ENCODE peak calls at places on chromosomes 13 and 19, in eight cellular contexts. R is PC-3; B is suprapubic skin; Y is CD8-positive, alpha-beta T cell; W is fibroblast of lung; O is OCI-LY7; T is astrocyte; X is K562. J is an unnamed sample. For H3K9me3 and H3K4me1, the result is how much of the 10 kb centered on the place peaks cover.

GRCh38 chr19:33446156-33446917 is 72.8 kb downstream of the CEBPG start:
- DNase-seq in R (no peak), B (peak), Y (no peak), W (no peak), O (no peak), T (no peak), X (no peak), J (no peak)

GRCh38 chr13:97295279-97296182 is 73.4 kb downstream of the MBNL2 start:
- DNase-seq in R (peak), B (no peak), Y (no peak), W (peak), O (no peak), T (peak), X (no peak), J (no peak)

GRCh38 chr19:13764821-13765394 is 586 bp downstream of the MRI1 start:
- DNase-seq in R (peak), B (no peak), Y (no peak), W (no peak), O (no peak), T (no peak), X (peak), J (no peak)

GRCh38 chr13:80276371-80277289 is 64.3 kb downstream of the SPRY2 start:
- DNase-seq in R (peak), B (no peak), Y (no peak), W (no peak), O (no peak), T (peak), X (no peak), J (no peak)

GRCh38 chr13:95154441-95154886 is 146.8 kb downstream of the ABCC4 start:
- DNase-seq in R (peak), B (no peak), Y (no peak), W (peak), O (no peak), T (peak), X (no peak), J (no peak)

GRCh38 chr13:78598382-78598781 is 5.0 kb downstream of the POU4F1 start:
- DNase-seq in R (no peak), B (no peak), Y (no peak), W (peak), O (no peak), T (no peak), X (no peak), J (no peak)

GRCh38 chr13:91203430-91203829 is 144.1 kb upstream of the MIR17HG start:
- DNase-seq in R (no peak), B (no peak), Y (no peak), W (no peak), O (no peak), T (no peak), X (no peak), J (no peak)

GRCh38 chr19:30664358-30665058 is 292.3 kb downstream of the ZNF536 start:
- DNase-seq in R (peak), B (no peak), Y (no peak), W (peak), O (peak), T (no peak), X (no peak), J (no peak)

GRCh38 chr13:61685683-61686013 is 270.0 kb upstream of the PCDH20 start:
- DNase-seq in R (no peak), B (no peak), Y (no peak), W (no peak), O (no peak), T (no peak), X (no peak), J (no peak)

GRCh38 chr19:4970558-4971423 is 1.9 kb downstream of the KDM4B start:
- DNase-seq in R (peak), B (no peak), Y (no peak), W (peak), O (no peak), T (no peak), X (peak), J (no peak)

GRCh38 chr19:39568604-39569003 is 28.6 kb upstream of the EID2 start:
- DNase-seq in R (peak), B (no peak), Y (no peak), W (no peak), O (no peak), T (no peak), X (no peak), J (no peak)

GRCh38 chr19:41912899-41913475 is 15.3 kb downstream of the ERFL start:
- DNase-seq in R (no peak), B (no peak), Y (no peak), W (no peak), O (no peak), T (no peak), X (no peak), J (no peak)

GRCh38 chr19:20964798-20965197 is 41.7 kb downstream of the ZNF85 start:
- DNase-seq in R (no peak), B (no peak), Y (no peak), W (no peak), O (peak), T (no peak), X (no peak), J (no peak)

GRCh38 chr19:8135946-8136618 is 13.3 kb downstream of the FBN3 start:
- DNase-seq in R (no peak), B (no peak), Y (no peak), W (no peak), O (no peak), T (no peak), X (no peak), J (no peak)

GRCh38 chr13:98842858-98843481 is 90.5 kb upstream of the SLC15A1 start:
- DNase-seq in R (peak), B (no peak), Y (peak), W (peak), O (peak), T (peak), X (peak), J (no peak)

GRCh38 chr13:110280996-110281688 is 25.8 kb downstream of the COL4A1 start:
- DNase-seq in R (no peak), B (no peak), Y (no peak), W (no peak), O (no peak), T (no peak), X (no peak), J (no peak)

GRCh38 chr19:11422163-11423068 is 3.3 kb upstream of the RGL3 start:
- DNase-seq in R (no peak), B (peak), Y (peak), W (peak), O (peak), T (no peak), X (peak), J (no peak)

GRCh38 chr19:367561-367960 is 23.0 kb upstream of the MIER2 start:
- DNase-seq in R (no peak), B (no peak), Y (no peak), W (no peak), O (no peak), T (no peak), X (no peak), J (no peak)

GRCh38 chr19:47610902-47611301 is 2.0 kb downstream of the BICRA start:
- DNase-seq in R (no peak), B (no peak), Y (no peak), W (peak), O (no peak), T (no peak), X (no peak), J (no peak)

GRCh38 chr13:75762066-75762937 is 126.2 kb downstream of the LMO7 start:
- DNase-seq in R (peak), B (no peak), Y (no peak), W (peak), O (no peak), T (no peak), X (no peak), J (no peak)

GRCh38 chr19:39435499-39436349 is at the start of gene RPS16:
- DNase-seq in R (peak), B (peak), Y (peak), W (peak), O (peak), T (peak), X (peak), J (peak)

GRCh38 chr13:81197966-81198365 is 857.0 kb upstream of the SPRY2 start:
- DNase-seq in R (no peak), B (no peak), Y (no peak), W (no peak), O (no peak), T (no peak), X (no peak), J (no peak)

GRCh38 chr13:111184685-111185401 is 69.7 kb downstream of the ARHGEF7 start:
- DNase-seq in R (no peak), B (no peak), Y (peak), W (no peak), O (peak), T (no peak), X (no peak), J (no peak)

GRCh38 chr19:5927439-5927821 is 13.4 kb downstream of the CAPS start:
- DNase-seq in R (no peak), B (no peak), Y (no peak), W (no peak), O (peak), T (no peak), X (no peak), J (no peak)

GRCh38 chr19:2552859-2553258 is 76.9 kb downstream of the GADD45B start:
- DNase-seq in R (peak), B (no peak), Y (peak), W (no peak), O (peak), T (no peak), X (no peak), J (no peak)
- H3K4me3 ChIP-seq in R (peak), B (peak), Y (peak), W (no peak), O (peak), T (no peak), X (peak), J (peak)

GRCh38 chr19:57552432-57552831 is 7.2 kb downstream of the ZNF550 start:
- DNase-seq in R (no peak), B (no peak), Y (no peak), W (no peak), O (no peak), T (no peak), X (no peak), J (no peak)

DNA sequence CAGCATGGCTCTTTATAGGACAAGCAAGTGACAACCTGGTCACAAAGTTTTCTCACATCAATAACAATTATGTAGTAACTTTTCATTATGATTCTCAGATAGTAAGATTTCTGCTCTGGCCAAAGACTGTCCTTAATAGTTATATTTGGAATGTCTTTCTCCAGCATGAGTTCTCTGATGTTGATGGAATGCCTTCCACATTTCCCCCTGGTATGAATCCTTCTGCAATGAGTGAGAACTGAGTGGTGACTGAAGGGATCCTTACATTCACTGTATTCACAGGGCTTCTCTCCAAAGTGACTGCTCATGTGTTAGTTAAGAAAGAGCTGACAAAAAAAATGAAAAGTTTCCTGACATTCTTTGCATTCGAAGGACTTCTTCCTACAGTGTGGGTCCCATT is 13.2 kb downstream of the ZNF550 start:
- DNase-seq in R (no peak), B (no peak), Y (no peak), W (no peak), O (no peak), T (no peak), X (no peak), J (no peak)
- H3K9me3 ChIP-seq in R (half or more), B (half or more), Y (half or more), W (under half), O (half or more), T (half or more), X (under half), J (half or more)

DNA sequence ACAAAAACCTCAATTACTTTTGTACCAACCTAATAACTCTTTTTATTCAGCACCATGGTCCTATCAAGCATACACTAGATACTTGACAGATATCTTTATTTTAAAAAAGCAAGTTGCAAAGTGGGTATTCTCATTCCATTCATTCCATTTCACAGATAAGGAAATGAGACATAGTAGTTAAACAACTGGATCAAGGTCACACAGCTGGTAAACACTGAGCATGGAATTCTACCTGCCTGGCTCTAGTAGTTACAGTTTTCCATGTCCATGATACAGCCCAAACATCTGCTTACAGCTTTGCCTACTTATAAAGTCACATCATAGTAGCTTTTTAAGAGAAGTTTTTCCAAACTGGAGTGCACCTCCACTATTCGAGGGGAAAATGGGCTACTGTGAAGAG is 57.1 kb upstream of the SERTM1 start:
- DNase-seq in R (no peak), B (no peak), Y (no peak), W (no peak), O (no peak), T (no peak), X (no peak), J (no peak)
- H3K4me1 ChIP-seq in R (under half), B (under half), Y (under half), W (under half), O (under half), T (under half), X (under half), J (under half)

DNA sequence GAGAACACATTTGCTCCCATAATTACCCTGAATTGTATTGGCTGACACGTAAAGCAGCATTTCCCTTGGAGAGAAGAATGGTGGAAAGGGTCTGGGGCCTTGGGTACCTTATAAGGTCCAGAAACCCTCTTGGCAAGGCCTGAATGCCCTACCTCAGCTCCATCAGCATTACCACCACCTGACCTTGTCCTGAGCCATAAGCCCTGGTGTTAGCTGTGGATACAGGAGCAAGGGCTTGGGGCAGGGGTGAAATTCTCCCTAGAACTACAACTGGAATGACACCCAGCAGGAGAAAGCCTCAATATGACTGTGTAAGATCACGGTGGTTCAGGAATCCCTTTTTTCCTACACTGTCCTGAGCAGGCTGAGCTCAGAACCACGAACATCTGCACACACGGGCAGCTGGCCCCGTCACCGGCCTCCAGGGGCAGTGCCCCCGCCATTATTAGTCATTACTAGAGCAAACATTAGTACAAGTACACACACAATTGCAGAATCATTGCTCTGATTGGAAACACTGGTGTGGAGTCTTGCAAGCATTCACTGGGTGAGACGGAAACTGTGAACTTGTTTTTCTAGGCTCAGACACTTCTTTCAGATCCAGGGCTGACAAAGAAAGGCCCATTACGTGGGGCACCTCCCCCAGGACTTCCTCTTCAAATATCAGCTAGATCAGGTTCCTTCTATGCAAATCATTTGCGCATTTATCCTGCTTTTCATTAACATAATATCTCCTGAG is 26.7 kb upstream of the MTIF3 start:
- DNase-seq in R (peak), B (peak), Y (peak), W (peak), O (peak), T (no peak), X (no peak), J (no peak)
- H3K4me3 ChIP-seq in R (peak), B (no peak), Y (no peak), W (no peak), O (peak), T (no peak), X (no peak), J (no peak)

GRCh38 chr19:16124953-16125352 is 13.3 kb downstream of the RAB8A start:
- DNase-seq in R (no peak), B (no peak), Y (no peak), W (no peak), O (no peak), T (no peak), X (no peak), J (no peak)

GRCh38 chr19:16131648-16132047 is 11.8 kb upstream of the HSH2D start:
- DNase-seq in R (no peak), B (no peak), Y (no peak), W (no peak), O (no peak), T (no peak), X (no peak), J (no peak)

GRCh38 chr19:16125738-16126495 is 14.2 kb downstream of the RAB8A start:
- DNase-seq in R (no peak), B (no peak), Y (no peak), W (peak), O (no peak), T (no peak), X (no peak), J (no peak)

GRCh38 chr19:16127080-16127479 is 15.4 kb downstream of the RAB8A start:
- DNase-seq in R (no peak), B (no peak), Y (no peak), W (no peak), O (no peak), T (no peak), X (no peak), J (no peak)

GRCh38 chr19:16127776-16128371 is 15.6 kb upstream of the HSH2D start:
- DNase-seq in R (no peak), B (no peak), Y (no peak), W (no peak), O (no peak), T (no peak), X (no peak), J (no peak)
- H3K9me3 ChIP-seq in R (under half), B (under half), Y (under half), W (under half), O (under half), T (under half), X (under half), J (under half)

GRCh38 chr13:114108141-114108761 is 24.2 kb downstream of the RASA3 start:
- DNase-seq in R (no peak), B (peak), Y (no peak), W (no peak), O (no peak), T (no peak), X (no peak), J (no peak)
- H3K4me1 ChIP-seq in R (under half), B (under half), Y (half or more), W (half or more), O (under half), T (half or more), X (under half), J (under half)

DNA sequence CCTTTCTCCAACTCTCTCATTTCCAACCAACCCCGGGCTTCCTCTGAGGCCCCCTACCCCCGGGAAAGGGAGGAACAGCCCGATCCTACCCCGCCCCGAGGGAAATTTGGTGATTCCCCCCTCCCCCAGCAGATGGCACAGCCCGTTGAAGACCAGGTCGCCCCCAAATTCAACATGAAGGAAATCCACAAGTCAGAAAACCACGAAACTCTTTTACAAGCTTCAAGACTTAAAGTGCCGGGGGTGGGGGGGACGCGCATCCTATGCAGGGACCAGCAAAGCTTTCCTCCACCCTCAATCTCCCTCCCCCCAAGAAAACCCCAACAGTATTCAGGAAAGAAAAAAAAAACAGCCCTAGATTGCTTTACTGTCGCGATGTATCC is 1.8 kb downstream of the TCF3 start:
- DNase-seq in R (no peak), B (no peak), Y (no peak), W (peak), O (peak), T (no peak), X (no peak), J (no peak)
- H3K4me3 ChIP-seq in R (peak), B (peak), Y (peak), W (peak), O (peak), T (peak), X (peak), J (peak)

GRCh38 chr19:1505991-1506881 is 6.6 kb downstream of the ADAMTSL5 start:
- DNase-seq in R (no peak), B (no peak), Y (no peak), W (no peak), O (no peak), T (no peak), X (no peak), J (no peak)
- H3K9me3 ChIP-seq in R (under half), B (under half), Y (under half), W (under half), O (under half), T (under half), X (under half), J (under half)

DNA sequence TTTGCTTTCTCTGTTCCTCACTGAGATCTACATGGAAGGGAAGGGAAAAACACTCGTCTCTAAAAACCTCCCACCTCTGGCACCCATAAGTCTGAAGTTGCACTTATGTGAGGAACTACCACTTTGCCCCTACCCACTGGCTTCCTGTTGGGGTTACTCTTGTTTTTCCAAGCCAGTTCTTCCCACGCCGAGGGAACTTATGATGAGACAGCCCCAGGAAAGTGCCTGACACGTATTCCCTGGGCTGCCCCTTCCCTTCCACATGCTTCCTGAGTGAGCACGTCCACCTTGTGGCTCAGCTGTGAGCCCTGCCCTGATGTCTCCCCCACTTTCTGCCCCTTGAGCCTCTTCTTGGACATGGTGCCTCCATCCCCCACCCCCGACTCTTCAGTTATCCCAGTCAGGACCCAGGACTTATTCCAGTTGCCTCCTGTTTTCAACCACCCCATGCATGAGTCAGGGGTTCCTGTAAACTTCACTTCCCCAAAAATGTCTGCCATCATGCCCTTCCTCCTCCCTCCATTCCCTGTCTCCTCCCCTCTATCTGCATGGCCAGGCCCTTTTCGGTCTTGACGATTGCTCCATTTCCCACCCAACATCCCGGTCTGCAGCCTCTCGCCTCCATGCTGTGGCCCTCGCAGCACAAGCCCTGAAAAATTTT is 5.1 kb upstream of the SIGLEC7 start:
- DNase-seq in R (no peak), B (no peak), Y (no peak), W (no peak), O (no peak), T (no peak), X (no peak), J (no peak)
- H3K4me1 ChIP-seq in R (under half), B (under half), Y (under half), W (under half), O (under half), T (under half), X (under half), J (under half)